ENCODE peak calls at places on chromosomes 3 and 15, in seven cellular contexts. One of them, this sample, is unnamed.
A peak's percentile ranks its signal among the peaks of the same experiment; 100 is the strongest.

GRCh38 chr15:98649621-98649995 is 1.3 kb downstream of the IGF1R start:
- DNase-seq in neuronal stem cell: no peak
- DNase-seq in trophoblast cell: peak; percentile 7
- DNase-seq in mesenchymal stem cell: peak; percentile 67
- DNase-seq in H9: no peak
- DNase-seq in mesendoderm: no peak
- DNase-seq in IMR-90: no peak
- DNase-seq in this sample: no peak

GRCh38 chr3:124221286-124221821 is 229.4 kb upstream of the ROPN1 start:
- DNase-seq in mesendoderm: no peak
- DNase-seq in IMR-90: peak; percentile 8
- DNase-seq in mesenchymal stem cell: no peak
- DNase-seq in trophoblast cell: no peak
- DNase-seq in neuronal stem cell: no peak
- DNase-seq in H9: no peak
- DNase-seq in this sample: no peak

GRCh38 chr3:172323894-172324590 is 124.2 kb downstream of the GHSR start:
- DNase-seq in IMR-90: peak; percentile 62
- DNase-seq in H9: no peak
- DNase-seq in trophoblast cell: peak; percentile 55
- DNase-seq in neuronal stem cell: no peak
- DNase-seq in mesenchymal stem cell: peak; percentile 81
- DNase-seq in mesendoderm: peak; percentile 66
- DNase-seq in this sample: no peak

GRCh38 chr15:39219608-39220007 is 361.3 kb upstream of the THBS1 start:
- DNase-seq in H9: no peak
- DNase-seq in trophoblast cell: no peak
- DNase-seq in mesenchymal stem cell: no peak
- DNase-seq in neuronal stem cell: no peak
- DNase-seq in mesendoderm: no peak
- DNase-seq in IMR-90: no peak
- DNase-seq in this sample: no peak

GRCh38 chr3:192892981-192893827 is 24.5 kb downstream of the MB21D2 start:
- DNase-seq in trophoblast cell: peak; percentile 55
- DNase-seq in IMR-90: peak; percentile 91
- DNase-seq in mesendoderm: peak; percentile 77
- DNase-seq in mesenchymal stem cell: peak; percentile 98
- DNase-seq in neuronal stem cell: no peak
- DNase-seq in H9: peak; percentile 68
- DNase-seq in this sample: no peak

GRCh38 chr3:66039590-66039887 is 821 bp upstream of the MAGI1 start:
- DNase-seq in mesenchymal stem cell: peak; percentile 45
- DNase-seq in neuronal stem cell: no peak
- DNase-seq in mesendoderm: peak; percentile 82
- DNase-seq in H9: peak; percentile 63
- DNase-seq in trophoblast cell: peak; percentile 89
- DNase-seq in IMR-90: no peak
- DNase-seq in this sample: no peak

GRCh38 chr3:47117803-47118364 is 46.0 kb downstream of the SETD2 start:
- DNase-seq in neuronal stem cell: no peak
- DNase-seq in IMR-90: no peak
- DNase-seq in H9: no peak
- DNase-seq in mesenchymal stem cell: no peak
- DNase-seq in trophoblast cell: no peak
- DNase-seq in mesendoderm: no peak
- DNase-seq in this sample: no peak

GRCh38 chr3:126562737-126563276 is 4.1 kb upstream of the C3orf22 start:
- DNase-seq in H9: no peak
- DNase-seq in mesendoderm: no peak
- DNase-seq in trophoblast cell: no peak
- DNase-seq in neuronal stem cell: no peak
- DNase-seq in IMR-90: no peak
- DNase-seq in mesenchymal stem cell: no peak
- DNase-seq in this sample: no peak

GRCh38 chr3:36178018-36178417 is 202.3 kb upstream of the STAC start:
- DNase-seq in mesendoderm: no peak
- DNase-seq in mesenchymal stem cell: no peak
- DNase-seq in H9: no peak
- DNase-seq in neuronal stem cell: no peak
- DNase-seq in IMR-90: no peak
- DNase-seq in trophoblast cell: no peak
- DNase-seq in this sample: no peak

GRCh38 chr3:138875096-138875753 is 40.5 kb upstream of the PIK3CB start:
- DNase-seq in H9: no peak
- DNase-seq in mesenchymal stem cell: no peak
- DNase-seq in mesendoderm: no peak
- DNase-seq in IMR-90: no peak
- DNase-seq in neuronal stem cell: no peak
- DNase-seq in trophoblast cell: peak; percentile 67
- DNase-seq in this sample: no peak

GRCh38 chr15:67930720-67931119 is 90.9 kb upstream of the RNU6-1 start:
- DNase-seq in H9: no peak
- DNase-seq in mesenchymal stem cell: no peak
- DNase-seq in neuronal stem cell: no peak
- DNase-seq in IMR-90: no peak
- DNase-seq in mesendoderm: no peak
- DNase-seq in trophoblast cell: no peak
- DNase-seq in this sample: no peak

GRCh38 chr3:155640098-155640497 is 104.8 kb downstream of the PLCH1 start:
- DNase-seq in mesenchymal stem cell: no peak
- DNase-seq in neuronal stem cell: no peak
- DNase-seq in IMR-90: no peak
- DNase-seq in mesendoderm: no peak
- DNase-seq in trophoblast cell: no peak
- DNase-seq in H9: no peak
- DNase-seq in this sample: no peak

GRCh38 chr3:127469760-127470159 is 120.8 kb downstream of the TPRA1 start:
- DNase-seq in mesenchymal stem cell: no peak
- DNase-seq in IMR-90: no peak
- DNase-seq in neuronal stem cell: no peak
- DNase-seq in H9: no peak
- DNase-seq in trophoblast cell: no peak
- DNase-seq in mesendoderm: no peak
- DNase-seq in this sample: no peak

GRCh38 chr3:10442151-10442795 is 63.1 kb downstream of the ATP2B2 start:
- DNase-seq in neuronal stem cell: no peak
- DNase-seq in mesendoderm: no peak
- DNase-seq in H9: no peak
- DNase-seq in mesenchymal stem cell: no peak
- DNase-seq in trophoblast cell: no peak
- DNase-seq in IMR-90: peak; percentile 64
- DNase-seq in this sample: no peak

GRCh38 chr15:66053991-66054390 is 184.7 kb downstream of the RAB11A start:
- DNase-seq in mesendoderm: no peak
- DNase-seq in IMR-90: no peak
- DNase-seq in mesenchymal stem cell: no peak
- DNase-seq in trophoblast cell: no peak
- DNase-seq in H9: no peak
- DNase-seq in neuronal stem cell: no peak
- DNase-seq in this sample: no peak

DNA sequence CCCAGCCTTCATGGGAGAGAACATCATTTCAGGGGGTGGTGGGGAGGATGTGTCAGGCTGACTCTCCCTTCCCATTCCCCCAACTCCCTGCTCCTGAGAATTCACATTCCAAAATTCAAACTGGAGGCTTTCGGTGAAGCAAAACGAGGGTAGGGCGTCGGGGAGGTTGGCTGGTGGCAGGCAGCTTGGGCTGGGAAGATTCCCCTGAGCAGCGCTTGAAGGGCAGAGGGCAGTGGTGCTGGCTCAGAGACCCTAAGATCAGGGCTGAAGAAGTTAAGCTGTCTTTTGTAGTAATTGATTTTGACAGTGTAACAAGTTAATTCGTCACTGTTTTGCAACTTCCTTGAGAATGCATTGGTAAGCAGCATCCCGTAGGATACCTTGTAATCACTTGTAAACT is 187.8 kb downstream of the RAB11A start:
- DNase-seq in neuronal stem cell: no peak
- DNase-seq in mesendoderm: no peak
- DNase-seq in IMR-90: no peak
- DNase-seq in trophoblast cell: no peak
- DNase-seq in mesenchymal stem cell: no peak
- DNase-seq in H9: no peak
- DNase-seq in this sample: no peak
- H3K23ac ChIP-seq in neuronal stem cell: no peak overlapping the region
- H3K23ac ChIP-seq in mesendoderm: no peak overlapping the region
- H3K23ac ChIP-seq in IMR-90: no peak overlapping the region
- H3K23ac ChIP-seq in trophoblast cell: no peak overlapping the region
- H3K23ac ChIP-seq in mesenchymal stem cell: no peak overlapping the region
- H3K23ac ChIP-seq in H9: no peak overlapping the region
- H3K23ac ChIP-seq in this sample: no peak overlapping the region

GRCh38 chr15:40266828-40267304 is 16.0 kb downstream of the ANKRD63 start:
- DNase-seq in H9: no peak
- DNase-seq in neuronal stem cell: no peak
- DNase-seq in trophoblast cell: peak; percentile 39
- DNase-seq in mesenchymal stem cell: peak; percentile 94
- DNase-seq in mesendoderm: peak; percentile 71
- DNase-seq in IMR-90: peak; percentile 97
- DNase-seq in this sample: no peak

GRCh38 chr15:40265875-40266274 is 17.0 kb downstream of the ANKRD63 start:
- DNase-seq in trophoblast cell: no peak
- DNase-seq in mesenchymal stem cell: no peak
- DNase-seq in IMR-90: no peak
- DNase-seq in neuronal stem cell: no peak
- DNase-seq in mesendoderm: no peak
- DNase-seq in H9: no peak
- DNase-seq in this sample: no peak

GRCh38 chr15:40269604-40270003 is 13.3 kb downstream of the ANKRD63 start:
- DNase-seq in mesenchymal stem cell: no peak
- DNase-seq in IMR-90: no peak
- DNase-seq in trophoblast cell: no peak
- DNase-seq in mesendoderm: no peak
- DNase-seq in neuronal stem cell: no peak
- DNase-seq in H9: no peak
- DNase-seq in this sample: no peak

GRCh38 chr15:40265355-40265754 is 17.5 kb downstream of the ANKRD63 start:
- DNase-seq in trophoblast cell: no peak
- DNase-seq in mesendoderm: no peak
- DNase-seq in mesenchymal stem cell: no peak
- DNase-seq in H9: no peak
- DNase-seq in neuronal stem cell: no peak
- DNase-seq in IMR-90: no peak
- DNase-seq in this sample: no peak

DNA sequence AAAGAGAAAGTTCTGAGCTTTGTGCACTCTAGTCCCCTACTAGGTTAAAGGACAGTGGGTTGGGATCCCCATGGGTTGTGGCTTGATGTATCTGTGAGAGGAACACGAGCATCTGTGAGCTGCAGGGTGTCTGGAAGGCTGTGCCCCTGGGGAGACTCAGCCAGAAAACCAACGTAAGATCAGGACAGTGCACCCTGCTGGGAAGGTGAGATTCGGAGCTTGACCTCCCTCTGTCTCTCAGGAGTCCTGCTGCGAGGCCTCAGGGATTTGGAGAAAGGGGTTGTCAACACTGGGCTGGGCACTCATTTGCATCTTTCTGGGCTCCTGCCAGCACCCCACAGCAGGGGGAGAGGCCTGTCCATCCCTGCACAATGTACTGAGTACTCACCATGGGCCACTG is 15.2 kb downstream of the ANKRD63 start:
- DNase-seq in IMR-90: no peak
- DNase-seq in H9: no peak
- DNase-seq in neuronal stem cell: no peak
- DNase-seq in mesendoderm: no peak
- DNase-seq in mesenchymal stem cell: no peak
- DNase-seq in trophoblast cell: no peak
- DNase-seq in this sample: no peak
- H3K23ac ChIP-seq in IMR-90: no peak overlapping the region
- H3K23ac ChIP-seq in H9: no peak overlapping the region
- H3K23ac ChIP-seq in neuronal stem cell: no peak overlapping the region
- H3K23ac ChIP-seq in mesendoderm: no peak overlapping the region
- H3K23ac ChIP-seq in mesenchymal stem cell: no peak overlapping the region
- H3K23ac ChIP-seq in trophoblast cell: no peak overlapping the region
- H3K23ac ChIP-seq in this sample: no peak overlapping the region

DNA sequence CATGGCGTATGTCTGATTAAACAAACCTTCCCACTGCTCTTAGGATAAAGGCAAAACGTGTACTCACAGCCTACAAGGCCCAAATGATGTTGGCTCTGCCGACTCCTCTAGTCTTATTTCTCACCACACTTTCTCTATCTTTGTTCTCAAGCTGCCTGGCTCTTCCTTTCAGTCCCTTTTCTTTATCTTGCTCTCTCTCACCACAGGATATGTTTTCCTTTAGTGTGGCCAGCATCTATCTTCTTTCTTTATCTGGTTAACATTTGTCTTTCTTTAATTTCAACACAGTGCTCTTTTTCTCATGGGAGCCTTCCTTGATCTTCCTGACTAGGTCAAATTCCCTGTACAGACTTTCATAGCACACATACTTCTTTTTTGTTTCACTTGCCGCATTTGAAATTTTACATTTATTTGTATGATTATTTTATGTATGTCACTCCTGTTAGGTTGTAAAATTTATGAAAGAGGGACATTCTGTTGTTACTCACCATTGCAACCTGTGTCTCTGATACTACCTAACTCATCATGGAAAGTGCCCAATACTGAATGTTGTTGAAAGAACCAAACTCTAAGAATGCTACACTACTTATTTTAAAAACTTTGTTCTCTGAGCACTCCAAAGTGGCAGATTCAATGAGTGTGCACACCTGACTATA is 328.8 kb upstream of the CBLB start:
- DNase-seq in mesendoderm: peak; percentile 80
- DNase-seq in mesenchymal stem cell: no peak
- DNase-seq in trophoblast cell: no peak
- DNase-seq in H9: no peak
- DNase-seq in neuronal stem cell: no peak
- DNase-seq in IMR-90: no peak
- DNase-seq in this sample: no peak
- H3K23ac ChIP-seq in mesendoderm: no peak overlapping the region
- H3K23ac ChIP-seq in mesenchymal stem cell: no peak overlapping the region
- H3K23ac ChIP-seq in trophoblast cell: no peak overlapping the region
- H3K23ac ChIP-seq in H9: no peak overlapping the region
- H3K23ac ChIP-seq in neuronal stem cell: no peak overlapping the region
- H3K23ac ChIP-seq in IMR-90: no peak overlapping the region
- H3K23ac ChIP-seq in this sample: no peak overlapping the region

GRCh38 chr3:179871782-179872181 is 165.0 kb downstream of the PEX5L start:
- DNase-seq in mesendoderm: no peak
- DNase-seq in mesenchymal stem cell: no peak
- DNase-seq in trophoblast cell: no peak
- DNase-seq in IMR-90: no peak
- DNase-seq in neuronal stem cell: no peak
- DNase-seq in H9: no peak
- DNase-seq in this sample: no peak
- H3K23ac ChIP-seq in mesendoderm: no peak overlapping the region
- H3K23ac ChIP-seq in mesenchymal stem cell: no peak overlapping the region
- H3K23ac ChIP-seq in trophoblast cell: no peak overlapping the region
- H3K23ac ChIP-seq in IMR-90: no peak overlapping the region
- H3K23ac ChIP-seq in neuronal stem cell: no peak overlapping the region
- H3K23ac ChIP-seq in H9: no peak overlapping the region
- H3K23ac ChIP-seq in this sample: no peak overlapping the region